ENCODE peak calls at places on chromosomes 13 and 19, in nine cellular contexts. Q is left ventricle myocardium inferior, T is cardiac muscle cell, A is neuronal stem cell, F is ascending aorta, L is heart right ventricle, Z is IMR-90, O is mucosa of descending colon, E is astrocyte. G is an unnamed sample.

GRCh38 chr19:34275705-34276104 is 21.4 kb downstream of the GARRE1 start:
- DNase-seq in F (no peak), T (no peak), E (no peak), Q (no peak), Z (no peak), A (no peak), L (no peak), O (no peak), G (no peak)

GRCh38 chr13:59680429-59681024 is 483.2 kb downstream of the DIAPH3 start:
- DNase-seq in E (no peak), L (no peak), O (no peak), F (no peak), Q (no peak), A (no peak), Z (peak; percentile 33), T (peak; percentile 39), G (no peak)

GRCh38 chr13:38662362-38662761 is 24.5 kb upstream of the FREM2 start:
- DNase-seq in E (peak; percentile 81), Q (no peak), Z (peak; percentile 16), T (peak; percentile 56), A (no peak), F (no peak), L (no peak), O (no peak), G (no peak)

GRCh38 chr13:44819245-44819644 is 170.0 kb downstream of the NUFIP1 start:
- DNase-seq in O (no peak), L (no peak), Q (no peak), A (no peak), E (peak; percentile 93), F (no peak), Z (peak; percentile 95), T (no peak), G (no peak)

GRCh38 chr19:45800009-45800553 is 7.4 kb upstream of the DMWD start:
- DNase-seq in L (no peak), O (no peak), E (peak; percentile 50), Z (peak; percentile 71), T (no peak), F (no peak), Q (no peak), A (no peak), G (no peak)

GRCh38 chr13:98528663-98529064 is 48.2 kb downstream of the STK24 start:
- DNase-seq in T (no peak), Z (peak; percentile 35), Q (no peak), A (no peak), L (no peak), O (no peak), F (no peak), E (peak; percentile 46), G (no peak)

GRCh38 chr19:7575426-7576040 is 20.1 kb upstream of the CAMSAP3 start:
- DNase-seq in F (no peak), E (no peak), Q (no peak), T (no peak), L (no peak), A (no peak), Z (no peak), O (no peak), G (peak; percentile 30)

GRCh38 chr19:45798995-45799517 is 6.4 kb upstream of the DMWD start:
- DNase-seq in Q (peak; percentile 56), O (peak; percentile 72), E (peak; percentile 69), A (no peak), F (peak; percentile 86), Z (peak; percentile 83), L (peak; percentile 60), T (peak; percentile 68), G (peak; percentile 79)

GRCh38 chr19:2532252-2533071 is 56.5 kb downstream of the GADD45B start:
- DNase-seq in E (peak; percentile 90), Q (no peak), A (no peak), O (no peak), F (no peak), Z (peak; percentile 76), T (no peak), L (no peak), G (no peak)

GRCh38 chr13:41827507-41828213 is 133.2 kb downstream of the VWA8 start:
- DNase-seq in O (no peak), Q (no peak), E (peak; percentile 92), Z (peak; percentile 94), A (no peak), T (no peak), L (no peak), F (peak; percentile 76), G (no peak)

GRCh38 chr19:13044160-13044853 is 49.0 kb downstream of the NFIX start:
- DNase-seq in Q (no peak), E (peak; percentile 89), L (no peak), O (no peak), T (no peak), Z (peak; percentile 62), A (no peak), F (peak; percentile 76), G (no peak)

GRCh38 chr13:75196112-75196855 is 285.7 kb downstream of the TBC1D4 start:
- DNase-seq in F (no peak), Z (peak; percentile 8), T (no peak), Q (no peak), E (peak; percentile 29), L (no peak), O (no peak), A (no peak), G (no peak)

GRCh38 chr19:11483176-11484111 is 2.6 kb upstream of the ELAVL3 start:
- DNase-seq in E (no peak), Z (no peak), L (no peak), O (no peak), Q (no peak), T (no peak), A (no peak), F (no peak), G (no peak)

GRCh38 chr19:46659151-46660007 is 1.6 kb downstream of the DACT3 start:
- DNase-seq in Q (no peak), T (peak; percentile 91), A (peak; percentile 61), L (peak; percentile 60), Z (no peak), F (peak; percentile 73), O (peak; percentile 40), E (no peak), G (peak; percentile 25)

GRCh38 chr13:20903164-20903475 is 574 bp upstream of the XPO4 start:
- DNase-seq in A (no peak), E (no peak), Q (no peak), T (no peak), L (no peak), O (no peak), Z (no peak), F (no peak), G (no peak)

GRCh38 chr13:33751151-33751550 is 66.8 kb upstream of the RFC3 start:
- DNase-seq in F (no peak), E (peak; percentile 87), O (no peak), Z (peak; percentile 46), Q (no peak), A (no peak), L (no peak), T (no peak), G (no peak)

GRCh38 chr13:33745370-33746324 is 72.3 kb upstream of the RFC3 start:
- DNase-seq in T (no peak), A (no peak), O (no peak), E (no peak), F (no peak), Z (no peak), Q (no peak), L (no peak), G (no peak)

GRCh38 chr13:33744589-33745369 is 73.2 kb upstream of the RFC3 start:
- DNase-seq in Z (no peak), T (no peak), Q (no peak), L (no peak), O (no peak), E (peak; percentile 17), F (no peak), A (no peak), G (no peak)

GRCh38 chr13:33743438-33744368 is 74.2 kb upstream of the RFC3 start:
- DNase-seq in E (no peak), T (no peak), L (no peak), O (no peak), A (no peak), F (no peak), Z (no peak), Q (no peak), G (no peak)

DNA sequence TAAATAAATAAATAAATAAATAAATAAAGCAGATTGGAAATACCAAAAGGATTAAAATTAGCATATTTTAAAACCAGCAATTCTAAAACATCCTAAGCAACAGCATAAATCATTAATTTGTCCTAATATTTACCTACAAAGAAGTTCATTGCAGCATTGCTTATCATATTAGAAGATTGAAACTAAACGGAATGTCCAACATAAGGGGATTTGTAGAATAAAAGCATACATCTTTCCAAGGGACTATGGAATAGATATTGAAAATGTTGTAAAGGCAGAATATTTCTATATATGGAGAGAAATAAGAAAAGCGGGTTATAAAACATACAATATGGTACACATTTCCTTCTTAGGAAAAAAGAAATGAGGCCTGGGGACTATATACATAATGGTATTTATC is 71.1 kb upstream of the RFC3 start:
- DNase-seq in Q (no peak), O (no peak), T (no peak), L (no peak), E (no peak), Z (no peak), F (no peak), A (no peak), G (no peak)
- H3K4me1 ChIP-seq in Q (peaks cover 14% of the 10 kb centered on the region), O (peaks cover 5% of the 10 kb centered on the region), T (no peaks in the 10 kb centered on the region), L (peaks cover 29% of the 10 kb centered on the region), E (no peaks in the 10 kb centered on the region), Z (no peaks in the 10 kb centered on the region), F (no peaks in the 10 kb centered on the region), A (no peaks in the 10 kb centered on the region), G (no peaks in the 10 kb centered on the region)

GRCh38 chr19:31352296-31352781 is 3.1 kb upstream of the TSHZ3 start:
- DNase-seq in F (no peak), L (no peak), Z (no peak), O (no peak), E (no peak), A (no peak), T (no peak), Q (no peak), G (no peak)
- H3K4me1 ChIP-seq in F (peaks cover 13% of the 10 kb centered on the region), L (peaks cover 64% of the 10 kb centered on the region), Z (peaks cover 9% of the 10 kb centered on the region), O (peaks cover 20% of the 10 kb centered on the region), E (peaks cover 31% of the 10 kb centered on the region), A (no peaks in the 10 kb centered on the region), T (peaks cover 5% of the 10 kb centered on the region), Q (peaks cover 57% of the 10 kb centered on the region), G (no peaks in the 10 kb centered on the region)

GRCh38 chr19:41707871-41708371 is 505 bp upstream of the CEACAM5 start:
- DNase-seq in L (no peak), O (no peak), T (no peak), Z (no peak), A (no peak), Q (no peak), E (no peak), F (no peak), G (no peak)
- H3K4me1 ChIP-seq in L (no peaks in the 10 kb centered on the region), O (peaks cover 4% of the 10 kb centered on the region), T (no peaks in the 10 kb centered on the region), Z (no peaks in the 10 kb centered on the region), A (no peaks in the 10 kb centered on the region), Q (no peaks in the 10 kb centered on the region), E (no peaks in the 10 kb centered on the region), F (no peaks in the 10 kb centered on the region), G (no peaks in the 10 kb centered on the region)

DNA sequence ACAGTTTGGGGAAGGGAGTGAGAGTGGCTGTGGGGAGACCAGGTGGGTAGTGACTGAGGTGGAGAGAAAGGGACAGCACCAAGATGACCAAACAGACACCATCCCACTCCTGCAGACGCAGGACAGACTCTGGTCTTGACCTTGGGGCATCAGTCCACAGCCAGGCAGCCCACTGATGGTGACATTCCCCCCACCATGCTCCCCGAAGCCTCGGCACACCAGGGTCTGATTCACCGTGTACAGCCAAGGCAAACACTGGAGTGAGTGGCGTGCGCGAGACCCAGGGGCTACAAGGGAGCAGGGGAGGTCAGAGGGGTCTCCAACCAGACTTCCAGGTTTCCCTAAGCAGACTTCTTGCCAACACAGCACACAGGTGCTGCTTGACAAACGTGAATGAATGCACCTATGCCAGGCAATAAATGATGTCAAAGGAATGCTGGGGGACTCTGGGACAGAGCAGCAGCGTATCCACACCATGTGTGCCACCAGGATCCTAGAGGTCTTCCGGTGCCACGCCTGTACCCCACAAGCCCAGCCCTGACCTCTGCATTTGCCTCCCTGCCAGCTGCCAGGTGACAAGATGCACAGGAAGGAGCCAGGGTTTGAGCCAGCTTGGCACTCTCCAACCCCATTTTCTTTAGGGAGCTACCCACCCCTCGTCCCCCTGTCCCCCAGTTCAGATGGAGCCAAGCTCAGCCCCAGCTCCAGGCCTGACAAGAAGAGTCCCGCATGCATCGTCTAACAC is 18.5 kb downstream of the RANBP3 start:
- DNase-seq in Z (no peak), L (no peak), Q (no peak), E (no peak), A (no peak), T (no peak), F (no peak), O (no peak), G (no peak)
- H3K4me1 ChIP-seq in Z (peaks cover 50% of the 10 kb centered on the region), L (peaks cover 82% of the 10 kb centered on the region), Q (peaks cover 100% of the 10 kb centered on the region), E (peaks cover 20% of the 10 kb centered on the region), A (peaks cover 28% of the 10 kb centered on the region), T (peaks cover 74% of the 10 kb centered on the region), F (peaks cover 52% of the 10 kb centered on the region), O (peaks cover 68% of the 10 kb centered on the region), G (peaks cover 30% of the 10 kb centered on the region)

G was measured in Caco-2.